ENCODE peak calls at places on chromosomes 5 and 9, in five cellular contexts. K, S, V, L and Y are unnamed samples.

GRCh38 chr9:98860871-98861293 is 53.4 kb downstream of the GALNT12 start:
- DNase-seq in L (peak; percentile 85), S (peak; percentile 66), V (no peak), K (peak; percentile 23), Y (no peak)

GRCh38 chr5:1332461-1333001 is 12.4 kb downstream of the CLPTM1L start:
- DNase-seq in K (no peak), V (no peak), S (no peak), L (no peak), Y (no peak)

GRCh38 chr9:136327313-136327971 is at the start of gene GPSM1:
- DNase-seq in L (peak; percentile 67), V (peak; percentile 40), K (peak; percentile 63), S (peak; percentile 75), Y (no peak)

GRCh38 chr5:72441861-72442540 is 65.2 kb downstream of the ZNF366 start:
- DNase-seq in V (no peak), S (no peak), L (peak; percentile 95), K (no peak), Y (no peak)

GRCh38 chr5:96649938-96650540 is 12.1 kb upstream of the CAST start:
- DNase-seq in L (no peak), V (no peak), S (no peak), K (no peak), Y (no peak)

GRCh38 chr9:122125158-122125890 is 32.2 kb upstream of the TTLL11 start:
- DNase-seq in S (peak; percentile 90), L (peak; percentile 81), V (peak; percentile 81), K (peak; percentile 82), Y (peak; percentile 83)

GRCh38 chr9:78369644-78370219 is 72.8 kb downstream of the PSAT1 start:
- DNase-seq in K (peak; percentile 83), L (peak; percentile 72), V (peak; percentile 50), S (peak; percentile 79), Y (no peak)

GRCh38 chr5:1264211-1264610 is 30.7 kb downstream of the TERT start:
- DNase-seq in K (no peak), L (no peak), V (no peak), S (no peak), Y (no peak)

GRCh38 chr5:54927097-54927746 is 58.2 kb downstream of the ESM1 start:
- DNase-seq in V (no peak), S (no peak), K (no peak), L (no peak), Y (no peak)

GRCh38 chr5:28580616-28581015 is 1542.2 kb upstream of the CDH9 start:
- DNase-seq in K (no peak), S (no peak), L (no peak), V (no peak), Y (no peak)

GRCh38 chr5:73391441-73391871 is 57.1 kb downstream of the FOXD1 start:
- DNase-seq in S (no peak), L (no peak), V (no peak), K (no peak), Y (no peak)

GRCh38 chr5:66517361-66517760 is 78.8 kb upstream of the MAST4 start:
- DNase-seq in S (no peak), L (no peak), V (no peak), K (no peak), Y (no peak)

GRCh38 chr5:14790220-14790619 is 81.4 kb downstream of the ANKH start:
- DNase-seq in V (no peak), S (no peak), L (no peak), K (no peak), Y (no peak)

GRCh38 chr5:10401499-10401898 is 40.2 kb upstream of the ROPN1L start:
- DNase-seq in K (no peak), V (no peak), L (no peak), S (no peak), Y (no peak)

GRCh38 chr9:65449423-65449822 is 164.4 kb upstream of the FOXD4L5 start:
- DNase-seq in L (no peak), K (no peak), S (no peak), V (no peak), Y (no peak)

GRCh38 chr5:170885281-170885680 is 23.5 kb downstream of the RANBP17 start:
- DNase-seq in S (no peak), V (no peak), K (no peak), L (no peak), Y (no peak)

GRCh38 chr9:8070779-8071444 is 271.3 kb upstream of the DMAC1 start:
- DNase-seq in V (no peak), K (no peak), L (no peak), S (no peak), Y (no peak)

GRCh38 chr9:76302947-76303550 is 91.2 kb downstream of the RFK start:
- DNase-seq in S (peak; percentile 13), K (peak; percentile 53), V (peak; percentile 8), L (peak; percentile 74), Y (no peak)

GRCh38 chr9:3857673-3858072 is 331.9 kb upstream of the RFX3 start:
- DNase-seq in S (no peak), K (no peak), L (no peak), V (no peak), Y (no peak)

GRCh38 chr5:127988149-127988755 is 95.3 kb upstream of the SLC12A2 start:
- DNase-seq in K (no peak), S (no peak), V (no peak), L (peak; percentile 91), Y (no peak)

GRCh38 chr5:119088438-119088837 is 17.6 kb downstream of the DMXL1 start:
- DNase-seq in L (no peak), K (no peak), V (no peak), S (no peak), Y (no peak)

GRCh38 chr9:92954078-92954861 is 6.9 kb downstream of the FGD3 start:
- DNase-seq in K (no peak), L (peak; percentile 22), V (peak; percentile 86), S (no peak), Y (peak; percentile 54)

GRCh38 chr5:67149933-67150523 is 46.6 kb downstream of the CD180 start:
- DNase-seq in K (no peak), L (no peak), V (no peak), S (no peak), Y (no peak)

GRCh38 chr5:142425286-142426065 is 100.7 kb upstream of the SPRY4 start:
- DNase-seq in V (no peak), L (peak; percentile 84), K (no peak), S (no peak), Y (no peak)

GRCh38 chr5:116736671-116737070 is 162.0 kb upstream of the SEMA6A start:
- DNase-seq in K (no peak), S (no peak), L (no peak), V (no peak), Y (no peak)

GRCh38 chr9:38036359-38037084 is 32.5 kb downstream of the SHB start:
- DNase-seq in S (no peak), K (no peak), L (no peak), V (no peak), Y (no peak)

GRCh38 chr5:66354407-66354806 is 210.3 kb downstream of the SREK1 start:
- DNase-seq in L (no peak), K (no peak), V (no peak), S (no peak), Y (no peak)

GRCh38 chr5:88145603-88146467 is 122.8 kb downstream of the TMEM161B start:
- DNase-seq in K (no peak), S (peak; percentile 50), L (no peak), V (no peak), Y (no peak)

GRCh38 chr5:22572941-22573340 is 280.2 kb downstream of the CDH12 start:
- DNase-seq in L (no peak), V (no peak), K (no peak), S (no peak), Y (no peak)

GRCh38 chr9:73680831-73681230 is 529.2 kb downstream of the ANXA1 start:
- DNase-seq in L (peak; percentile 17), K (no peak), V (no peak), S (no peak), Y (no peak)

GRCh38 chr9:127887792-127888191 is 10.3 kb upstream of the AK1 start:
- DNase-seq in K (no peak), S (no peak), L (no peak), V (no peak), Y (no peak)

GRCh38 chr5:171477101-171477500 is 57.7 kb downstream of the FGF18 start:
- DNase-seq in S (no peak), K (no peak), L (no peak), V (no peak), Y (no peak)

GRCh38 chr5:66881475-66882161 is 285.4 kb downstream of the MAST4 start:
- DNase-seq in K (no peak), L (peak; percentile 47), S (no peak), V (no peak), Y (no peak)

GRCh38 chr5:10556331-10556807 is 7.5 kb upstream of the ANKRD33B start:
- DNase-seq in V (no peak), K (no peak), S (no peak), L (peak; percentile 58), Y (no peak)

GRCh38 chr5:180848265-180848664 is 12.8 kb downstream of the ZFP62 start:
- DNase-seq in L (no peak), S (no peak), V (no peak), K (no peak), Y (no peak)

GRCh38 chr5:56052735-56053134 is 58.0 kb upstream of the IL6ST start:
- DNase-seq in S (no peak), K (no peak), L (no peak), V (no peak), Y (no peak)